ENCODE peak calls at places on chromosomes 5 and 9, in nine cellular contexts. K is heart right ventricle; H is uterus; O is CD8-positive, alpha-beta memory T cell; F is naive thymus-derived CD4-positive, alpha-beta T cell; E is pancreas; X is mammary epithelial cell; N is endodermal cell; R is body of pancreas. P is an unnamed sample.

GRCh38 chr5:32928761-32929160 is 217.6 kb downstream of the NPR3 start:
- DNase-seq in N (no peak), H (no peak), F (no peak), O (no peak), R (no peak), K (no peak), E (no peak), X (no peak), P (no peak)

GRCh38 chr9:136740491-136740890 is 2.2 kb downstream of the LCN10 start:
- DNase-seq in K (peak; percentile 9), N (no peak), O (no peak), R (no peak), H (no peak), F (no peak), X (no peak), E (no peak), P (no peak)

GRCh38 chr5:160118349-160119141 is 705 bp downstream of the PWWP2A start:
- DNase-seq in H (peak; percentile 59), E (peak; percentile 59), N (peak; percentile 67), R (peak; percentile 54), K (peak; percentile 59), F (peak; percentile 48), O (peak; percentile 35), X (peak; percentile 4), P (peak; percentile 55)

GRCh38 chr5:73448072-73448432 is 525 bp downstream of the FOXD1 start:
- DNase-seq in O (no peak), F (no peak), H (peak; percentile 14), K (no peak), N (peak; percentile 74), R (no peak), X (peak; percentile 39), E (no peak), P (no peak)

GRCh38 chr5:60794691-60795090 is 49.4 kb downstream of the ELOVL7 start:
- DNase-seq in X (no peak), N (no peak), R (no peak), E (no peak), H (no peak), O (no peak), K (no peak), F (no peak), P (no peak)

GRCh38 chr5:128537999-128538248 is at the start of gene FBN2:
- DNase-seq in F (no peak), X (no peak), N (no peak), E (no peak), K (no peak), H (no peak), O (no peak), R (no peak), P (no peak)

GRCh38 chr5:6305821-6306220 is 72.5 kb downstream of the MED10 start:
- DNase-seq in F (no peak), O (no peak), H (no peak), E (no peak), K (no peak), R (no peak), N (no peak), X (no peak), P (no peak)

GRCh38 chr9:117516676-117517632 is 102.1 kb upstream of the ASTN2 start:
- DNase-seq in O (no peak), X (no peak), F (no peak), H (no peak), R (no peak), K (no peak), N (no peak), E (no peak), P (no peak)

GRCh38 chr5:85278193-85278592 is 893.5 kb upstream of the EDIL3 start:
- DNase-seq in X (peak; percentile 27), H (no peak), R (no peak), N (no peak), O (no peak), E (no peak), F (no peak), K (no peak), P (no peak)

GRCh38 chr9:131609116-131609830 is 64.0 kb downstream of the PRRT1B start:
- DNase-seq in K (no peak), N (peak; percentile 60), E (no peak), F (no peak), X (peak; percentile 67), R (peak; percentile 51), O (no peak), H (peak; percentile 66), P (no peak)

GRCh38 chr9:114396558-114397218 is 8.9 kb upstream of the AKNA start:
- DNase-seq in F (no peak), O (no peak), R (no peak), E (no peak), N (no peak), X (no peak), K (no peak), H (peak; percentile 80), P (no peak)

DNA sequence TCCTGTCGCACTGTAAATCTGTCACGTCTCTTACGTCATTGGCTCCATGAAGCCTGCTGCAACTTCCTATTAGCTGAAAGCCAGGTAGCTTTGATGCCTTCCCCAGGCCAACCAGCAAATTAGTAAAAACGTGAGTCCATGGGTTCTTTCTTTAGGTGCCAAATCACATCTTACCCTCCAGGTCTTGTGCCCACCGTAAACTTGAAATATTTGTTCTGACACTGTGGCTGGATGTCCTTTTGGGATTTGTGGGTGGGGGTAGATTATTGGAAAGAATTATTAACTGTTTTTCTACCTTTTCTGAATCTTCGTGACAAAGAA is 172.8 kb downstream of the NR3C1 start:
- DNase-seq in F (no peak), K (no peak), N (no peak), R (no peak), O (no peak), E (no peak), X (no peak), H (no peak), P (no peak)
- H3K4me1 ChIP-seq in F (peaks cover 25% of the 10 kb centered on the region), K (peaks cover 7% of the 10 kb centered on the region), N (peaks cover 4% of the 10 kb centered on the region), R (peaks cover 16% of the 10 kb centered on the region), O (peaks cover 24% of the 10 kb centered on the region), E (no peaks in the 10 kb centered on the region), X (peaks cover 15% of the 10 kb centered on the region), H (no peaks in the 10 kb centered on the region), P (no peaks in the 10 kb centered on the region)

GRCh38 chr5:106418196-106418595 is 1252.5 kb downstream of the EFNA5 start:
- DNase-seq in X (no peak), O (no peak), K (no peak), N (no peak), H (no peak), E (no peak), F (no peak), R (no peak), P (no peak)

GRCh38 chr5:106417163-106417562 is 1253.6 kb downstream of the EFNA5 start:
- DNase-seq in X (no peak), E (no peak), F (no peak), R (no peak), K (no peak), N (peak; percentile 41), O (no peak), H (no peak), P (no peak)

GRCh38 chr5:106417566-106417965 is 1253.2 kb downstream of the EFNA5 start:
- DNase-seq in K (no peak), E (no peak), F (no peak), N (peak; percentile 7), O (no peak), X (no peak), R (no peak), H (no peak), P (no peak)

GRCh38 chr5:106414342-106414741 is 1256.4 kb downstream of the EFNA5 start:
- DNase-seq in N (no peak), R (no peak), E (no peak), K (no peak), O (no peak), X (no peak), H (no peak), F (no peak), P (no peak)

GRCh38 chr5:106415541-106415940 is 1255.2 kb downstream of the EFNA5 start:
- DNase-seq in F (no peak), E (no peak), H (no peak), X (peak; percentile 70), R (no peak), N (peak; percentile 29), O (no peak), K (no peak), P (no peak)
- H3K4me3 ChIP-seq in F (no peak overlapping the region), E (no peak overlapping the region), H (no peak overlapping the region), X (no peak overlapping the region), R (no peak overlapping the region), N (no peak overlapping the region), O (no peak overlapping the region), K (no peak overlapping the region), P (no peak overlapping the region)

DNA sequence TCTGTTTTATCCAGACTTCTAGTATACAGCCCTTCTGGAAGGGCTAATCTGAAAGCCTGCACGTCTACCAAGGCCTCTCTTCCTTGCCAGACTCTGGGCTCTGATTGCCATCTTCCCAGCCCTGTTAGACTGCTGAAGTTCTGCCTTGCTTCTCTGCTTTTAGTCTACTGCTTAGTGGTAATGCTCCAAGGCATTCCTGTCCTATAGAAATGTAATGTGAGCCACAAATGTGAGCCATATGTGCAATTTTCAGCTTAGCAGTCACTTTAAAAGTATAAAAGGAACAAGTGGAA is 32.1 kb downstream of the WNK2 start:
- DNase-seq in R (no peak), O (no peak), E (no peak), H (no peak), N (no peak), K (no peak), X (no peak), F (no peak), P (no peak)
- H3K4me1 ChIP-seq in R (peaks cover 44% of the 10 kb centered on the region), O (no peaks in the 10 kb centered on the region), E (peaks cover 27% of the 10 kb centered on the region), H (no peaks in the 10 kb centered on the region), N (no peaks in the 10 kb centered on the region), K (peaks cover 38% of the 10 kb centered on the region), X (no peaks in the 10 kb centered on the region), F (no peaks in the 10 kb centered on the region), P (peaks cover 22% of the 10 kb centered on the region)

GRCh38 chr9:37033141-37033540 is 927 bp downstream of the PAX5 start:
- DNase-seq in E (no peak), O (no peak), H (no peak), R (no peak), N (no peak), X (no peak), K (no peak), F (no peak), P (no peak)

GRCh38 chr9:37033753-37034319 is at the start of gene PAX5:
- DNase-seq in N (peak; percentile 32), K (no peak), F (no peak), E (no peak), R (no peak), X (no peak), H (no peak), O (no peak), P (no peak)

GRCh38 chr9:37031902-37032301 is 2.2 kb downstream of the PAX5 start:
- DNase-seq in H (no peak), N (peak; percentile 39), X (no peak), E (no peak), F (no peak), O (no peak), R (no peak), K (no peak), P (no peak)

GRCh38 chr9:37031081-37031480 is 3.0 kb downstream of the PAX5 start:
- DNase-seq in H (no peak), N (peak; percentile 24), F (no peak), K (no peak), E (no peak), X (no peak), O (no peak), R (no peak), P (no peak)

DNA sequence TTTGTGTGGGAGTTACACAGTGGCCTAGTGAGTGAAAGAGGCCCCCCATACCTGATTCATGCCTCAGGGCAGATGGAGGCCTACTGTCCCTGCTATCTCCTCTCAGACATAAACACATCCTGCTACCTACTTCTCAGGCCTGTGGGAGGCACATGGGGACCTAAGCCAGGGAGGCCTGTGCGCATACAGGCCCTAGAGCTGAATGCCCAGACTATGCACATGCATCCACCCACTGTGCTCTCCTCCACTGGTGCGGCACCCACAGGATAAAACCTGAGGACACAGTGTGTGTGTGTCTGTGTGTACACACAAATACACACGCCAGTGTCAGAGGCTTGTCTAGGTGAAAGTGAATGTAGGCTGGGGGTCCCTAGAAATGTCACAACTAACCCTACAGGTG is 1.4 kb downstream of the PAX5 start:
- DNase-seq in E (no peak), X (no peak), K (no peak), R (no peak), H (no peak), N (peak; percentile 33), F (no peak), O (no peak), P (no peak)
- H3K4me3 ChIP-seq in E (no peak overlapping the region), X (no peak overlapping the region), K (no peak overlapping the region), R (no peak overlapping the region), H (no peak overlapping the region), N (no peak overlapping the region), F (no peak overlapping the region), O (no peak overlapping the region), P (no peak overlapping the region)